ENCODE peak calls at places on chromosome 22, in five cellular contexts. R is neuronal stem cell; O is stimulated activated CD8-positive, alpha-beta memory T cell treated with anti-CD3 and anti-CD28 coated beads, Interleukin-15, amount 100 ng/mL, for 24 hours; E is amniotic stem cell; S is ELR. W is an unnamed sample.

GRCh38 chr22:38035530-38035885 is 21.7 kb upstream of the PICK1 start:
- DNase-seq in R (no peak), O (no peak), E (no peak), S (no peak), W (no peak)

GRCh38 chr22:43789452-43789851 is 22.7 kb downstream of the EFCAB6 start:
- DNase-seq in R (no peak), O (no peak), E (peak; percentile 89), S (peak; percentile 59), W (no peak)

GRCh38 chr22:20156611-20157415 is 6.0 kb upstream of the CCDC188 start:
- DNase-seq in R (peak; percentile 81), O (peak; percentile 92), E (peak; percentile 22), S (peak; percentile 76), W (peak; percentile 89)

GRCh38 chr22:29388759-29389090 is 355 bp upstream of the AP1B1 start:
- DNase-seq in R (no peak), O (no peak), E (no peak), S (no peak), W (no peak)

GRCh38 chr22:45538284-45538683 is 35.6 kb downstream of the FBLN1 start:
- DNase-seq in R (no peak), O (no peak), E (no peak), S (no peak), W (no peak)

GRCh38 chr22:23090079-23090835 is 19.9 kb downstream of the GNAZ start:
- DNase-seq in R (no peak), O (no peak), E (no peak), S (no peak), W (no peak)

GRCh38 chr22:50633771-50634170 is 5.8 kb upstream of the ARSA start:
- DNase-seq in R (no peak), O (no peak), E (no peak), S (no peak), W (no peak)

GRCh38 chr22:49464024-49464423 is 363.6 kb downstream of the BRD1 start:
- DNase-seq in R (no peak), O (no peak), E (no peak), S (no peak), W (no peak)

GRCh38 chr22:35561796-35562526 is 21.3 kb downstream of the RASD2 start:
- DNase-seq in R (no peak), O (no peak), E (no peak), S (peak; percentile 94), W (no peak)

GRCh38 chr22:46584081-46584903 is 35.9 kb upstream of the GRAMD4 start:
- DNase-seq in R (no peak), O (no peak), E (no peak), S (no peak), W (no peak)

GRCh38 chr22:42973536-42973881 is 41.4 kb downstream of the PACSIN2 start:
- DNase-seq in R (no peak), O (no peak), E (no peak), S (no peak), W (no peak)

GRCh38 chr22:42910221-42910942 is 53.3 kb upstream of the ARFGAP3 start:
- DNase-seq in R (no peak), O (no peak), E (no peak), S (no peak), W (no peak)

GRCh38 chr22:17540481-17540880 is 22.8 kb upstream of the SLC25A18 start:
- DNase-seq in R (no peak), O (no peak), E (no peak), S (no peak), W (no peak)

GRCh38 chr22:45602824-45603301 is 68.8 kb upstream of the ATXN10 start:
- DNase-seq in R (peak; percentile 37), O (no peak), E (no peak), S (peak; percentile 91), W (no peak)

GRCh38 chr22:48616656-48617055 is 1211.0 kb downstream of the BRD1 start:
- DNase-seq in R (no peak), O (no peak), E (no peak), S (no peak), W (no peak)

GRCh38 chr22:46378499-46379300 is 43.2 kb downstream of the TRMU start:
- DNase-seq in R (no peak), O (no peak), E (no peak), S (no peak), W (no peak)

GRCh38 chr22:21921184-21921721 is 31.4 kb downstream of the PPM1F start:
- DNase-seq in R (no peak), O (no peak), E (no peak), S (no peak), W (no peak)

GRCh38 chr22:30314918-30315317 is 11.8 kb downstream of the TBC1D10A start:
- DNase-seq in R (no peak), O (no peak), E (no peak), S (peak; percentile 89), W (no peak)

GRCh38 chr22:22141771-22142591 is 102.6 kb upstream of the VPREB1 start:
- DNase-seq in R (no peak), O (no peak), E (no peak), S (no peak), W (no peak)

GRCh38 chr22:11629661-11630385 is 3898.2 kb upstream of the OR11H1 start:
- DNase-seq in R (no peak), O (no peak), E (no peak), S (no peak), W (no peak)

GRCh38 chr22:49636649-49637048 is 191.0 kb downstream of the BRD1 start:
- DNase-seq in R (no peak), O (no peak), E (no peak), S (no peak), W (no peak)

GRCh38 chr22:50225200-50225969 is 19.4 kb downstream of the TUBGCP6 start:
- DNase-seq in R (no peak), O (no peak), E (no peak), S (no peak), W (no peak)

GRCh38 chr22:19874307-19875060 is 19.8 kb upstream of the GNB1L start:
- DNase-seq in R (peak; percentile 64), O (no peak), E (no peak), S (no peak), W (no peak)

GRCh38 chr22:30459206-30460052 is 12.4 kb downstream of the SEC14L3 start:
- DNase-seq in R (peak; percentile 43), O (no peak), E (no peak), S (peak; percentile 37), W (no peak)

GRCh38 chr22:50148991-50149721 is 21.4 kb upstream of the PANX2 start:
- DNase-seq in R (peak; percentile 55), O (peak; percentile 34), E (no peak), S (peak; percentile 60), W (peak; percentile 76)

GRCh38 chr22:40196628-40197027 is 18.9 kb downstream of the TNRC6B start:
- DNase-seq in R (no peak), O (no peak), E (peak; percentile 35), S (peak; percentile 94), W (no peak)